ENCODE peak calls at places on chromosomes 1 and 21, in ten cellular contexts. One of them, this sample, is unnamed.

GRCh38 chr21:34679056-34679455 is 10.3 kb downstream of the CLIC6 start:
- DNase-seq in uterus: no peak
- DNase-seq in hepatocyte: no peak
- DNase-seq in NCI-H526 treated with DMSO at 0.1 percent for 48 hours: no peak
- DNase-seq in HS-5: no peak
- DNase-seq in activated naive CD4-positive, alpha-beta T cell treated with anti-CD3 and anti-CD28 coated beads, Interleukin-2, amount 10 ng/mL, durations not matched to agents 7 days and 5 days: no peak
- DNase-seq in head of caudate nucleus: no peak
- DNase-seq in cerebellar cortex: no peak
- DNase-seq in activated CD4-positive, alpha-beta T cell treated with anti-CD3 and anti-CD28 coated beads, Interleukin-2, amount 50 U/mL, for 4 hours: no peak
- DNase-seq in left ventricle myocardium superior: no peak
- DNase-seq in this sample: no peak

GRCh38 chr21:42535602-42536171 is 22.0 kb downstream of the SLC37A1 start:
- DNase-seq in hepatocyte: no peak
- DNase-seq in activated naive CD4-positive, alpha-beta T cell treated with anti-CD3 and anti-CD28 coated beads, Interleukin-2, amount 10 ng/mL, durations not matched to agents 7 days and 5 days: no peak
- DNase-seq in NCI-H526 treated with DMSO at 0.1 percent for 48 hours: peak; percentile 31
- DNase-seq in activated CD4-positive, alpha-beta T cell treated with anti-CD3 and anti-CD28 coated beads, Interleukin-2, amount 50 U/mL, for 4 hours: no peak
- DNase-seq in HS-5: no peak
- DNase-seq in uterus: no peak
- DNase-seq in head of caudate nucleus: no peak
- DNase-seq in cerebellar cortex: no peak
- DNase-seq in left ventricle myocardium superior: no peak
- DNase-seq in this sample: no peak

GRCh38 chr1:218402771-218403110 is 57.6 kb downstream of the TGFB2 start:
- DNase-seq in left ventricle myocardium superior: no peak
- DNase-seq in cerebellar cortex: no peak
- DNase-seq in activated naive CD4-positive, alpha-beta T cell treated with anti-CD3 and anti-CD28 coated beads, Interleukin-2, amount 10 ng/mL, durations not matched to agents 7 days and 5 days: no peak
- DNase-seq in NCI-H526 treated with DMSO at 0.1 percent for 48 hours: no peak
- DNase-seq in head of caudate nucleus: no peak
- DNase-seq in activated CD4-positive, alpha-beta T cell treated with anti-CD3 and anti-CD28 coated beads, Interleukin-2, amount 50 U/mL, for 4 hours: no peak
- DNase-seq in uterus: no peak
- DNase-seq in HS-5: no peak
- DNase-seq in hepatocyte: no peak
- DNase-seq in this sample: no peak

GRCh38 chr1:19400189-19400588 is 85.2 kb downstream of the CAPZB start:
- DNase-seq in uterus: no peak
- DNase-seq in activated CD4-positive, alpha-beta T cell treated with anti-CD3 and anti-CD28 coated beads, Interleukin-2, amount 50 U/mL, for 4 hours: no peak
- DNase-seq in hepatocyte: no peak
- DNase-seq in cerebellar cortex: no peak
- DNase-seq in HS-5: no peak
- DNase-seq in head of caudate nucleus: no peak
- DNase-seq in NCI-H526 treated with DMSO at 0.1 percent for 48 hours: no peak
- DNase-seq in activated naive CD4-positive, alpha-beta T cell treated with anti-CD3 and anti-CD28 coated beads, Interleukin-2, amount 10 ng/mL, durations not matched to agents 7 days and 5 days: no peak
- DNase-seq in left ventricle myocardium superior: no peak
- DNase-seq in this sample: peak; percentile 76

GRCh38 chr1:241639653-241640148 is 468 bp downstream of the CHML start:
- DNase-seq in activated naive CD4-positive, alpha-beta T cell treated with anti-CD3 and anti-CD28 coated beads, Interleukin-2, amount 10 ng/mL, durations not matched to agents 7 days and 5 days: peak; percentile 66
- DNase-seq in HS-5: no peak
- DNase-seq in NCI-H526 treated with DMSO at 0.1 percent for 48 hours: no peak
- DNase-seq in cerebellar cortex: peak; percentile 24
- DNase-seq in hepatocyte: peak; percentile 30
- DNase-seq in left ventricle myocardium superior: no peak
- DNase-seq in uterus: no peak
- DNase-seq in activated CD4-positive, alpha-beta T cell treated with anti-CD3 and anti-CD28 coated beads, Interleukin-2, amount 50 U/mL, for 4 hours: peak; percentile 4
- DNase-seq in head of caudate nucleus: no peak
- DNase-seq in this sample: peak; percentile 71

GRCh38 chr1:205709059-205709398 is 28.7 kb upstream of the SLC45A3 start:
- DNase-seq in hepatocyte: no peak
- DNase-seq in uterus: no peak
- DNase-seq in HS-5: no peak
- DNase-seq in activated CD4-positive, alpha-beta T cell treated with anti-CD3 and anti-CD28 coated beads, Interleukin-2, amount 50 U/mL, for 4 hours: no peak
- DNase-seq in head of caudate nucleus: no peak
- DNase-seq in left ventricle myocardium superior: no peak
- DNase-seq in NCI-H526 treated with DMSO at 0.1 percent for 48 hours: no peak
- DNase-seq in activated naive CD4-positive, alpha-beta T cell treated with anti-CD3 and anti-CD28 coated beads, Interleukin-2, amount 10 ng/mL, durations not matched to agents 7 days and 5 days: no peak
- DNase-seq in cerebellar cortex: no peak
- DNase-seq in this sample: no peak

GRCh38 chr1:2803086-2803930 is 1.8 kb upstream of the TTC34 start:
- DNase-seq in uterus: no peak
- DNase-seq in HS-5: no peak
- DNase-seq in activated naive CD4-positive, alpha-beta T cell treated with anti-CD3 and anti-CD28 coated beads, Interleukin-2, amount 10 ng/mL, durations not matched to agents 7 days and 5 days: no peak
- DNase-seq in activated CD4-positive, alpha-beta T cell treated with anti-CD3 and anti-CD28 coated beads, Interleukin-2, amount 50 U/mL, for 4 hours: no peak
- DNase-seq in left ventricle myocardium superior: peak; percentile 16
- DNase-seq in cerebellar cortex: no peak
- DNase-seq in NCI-H526 treated with DMSO at 0.1 percent for 48 hours: no peak
- DNase-seq in hepatocyte: no peak
- DNase-seq in head of caudate nucleus: no peak
- DNase-seq in this sample: no peak

GRCh38 chr1:232509570-232509969 is 120.4 kb downstream of the SIPA1L2 start:
- DNase-seq in left ventricle myocardium superior: peak; percentile 55
- DNase-seq in uterus: no peak
- DNase-seq in activated naive CD4-positive, alpha-beta T cell treated with anti-CD3 and anti-CD28 coated beads, Interleukin-2, amount 10 ng/mL, durations not matched to agents 7 days and 5 days: no peak
- DNase-seq in HS-5: no peak
- DNase-seq in hepatocyte: no peak
- DNase-seq in NCI-H526 treated with DMSO at 0.1 percent for 48 hours: no peak
- DNase-seq in cerebellar cortex: no peak
- DNase-seq in activated CD4-positive, alpha-beta T cell treated with anti-CD3 and anti-CD28 coated beads, Interleukin-2, amount 50 U/mL, for 4 hours: no peak
- DNase-seq in head of caudate nucleus: no peak
- DNase-seq in this sample: peak; percentile 83

GRCh38 chr1:33460947-33461629 is 11.4 kb upstream of the ZSCAN20 start:
- DNase-seq in NCI-H526 treated with DMSO at 0.1 percent for 48 hours: no peak
- DNase-seq in activated naive CD4-positive, alpha-beta T cell treated with anti-CD3 and anti-CD28 coated beads, Interleukin-2, amount 10 ng/mL, durations not matched to agents 7 days and 5 days: no peak
- DNase-seq in hepatocyte: no peak
- DNase-seq in uterus: no peak
- DNase-seq in cerebellar cortex: no peak
- DNase-seq in HS-5: no peak
- DNase-seq in left ventricle myocardium superior: peak; percentile 73
- DNase-seq in activated CD4-positive, alpha-beta T cell treated with anti-CD3 and anti-CD28 coated beads, Interleukin-2, amount 50 U/mL, for 4 hours: no peak
- DNase-seq in head of caudate nucleus: no peak
- DNase-seq in this sample: no peak

GRCh38 chr1:240663160-240663879 is 51.4 kb upstream of the GREM2 start:
- DNase-seq in cerebellar cortex: no peak
- DNase-seq in left ventricle myocardium superior: no peak
- DNase-seq in HS-5: peak; percentile 72
- DNase-seq in uterus: no peak
- DNase-seq in activated naive CD4-positive, alpha-beta T cell treated with anti-CD3 and anti-CD28 coated beads, Interleukin-2, amount 10 ng/mL, durations not matched to agents 7 days and 5 days: no peak
- DNase-seq in head of caudate nucleus: no peak
- DNase-seq in activated CD4-positive, alpha-beta T cell treated with anti-CD3 and anti-CD28 coated beads, Interleukin-2, amount 50 U/mL, for 4 hours: no peak
- DNase-seq in hepatocyte: no peak
- DNase-seq in NCI-H526 treated with DMSO at 0.1 percent for 48 hours: no peak
- DNase-seq in this sample: no peak

GRCh38 chr1:213776974-213777373 is 210.8 kb upstream of the PROX1 start:
- DNase-seq in left ventricle myocardium superior: no peak
- DNase-seq in NCI-H526 treated with DMSO at 0.1 percent for 48 hours: no peak
- DNase-seq in head of caudate nucleus: no peak
- DNase-seq in HS-5: no peak
- DNase-seq in activated naive CD4-positive, alpha-beta T cell treated with anti-CD3 and anti-CD28 coated beads, Interleukin-2, amount 10 ng/mL, durations not matched to agents 7 days and 5 days: no peak
- DNase-seq in uterus: no peak
- DNase-seq in hepatocyte: no peak
- DNase-seq in activated CD4-positive, alpha-beta T cell treated with anti-CD3 and anti-CD28 coated beads, Interleukin-2, amount 50 U/mL, for 4 hours: no peak
- DNase-seq in cerebellar cortex: no peak
- DNase-seq in this sample: no peak

GRCh38 chr21:15978158-15978805 is 248.5 kb downstream of the USP25 start:
- DNase-seq in uterus: no peak
- DNase-seq in head of caudate nucleus: no peak
- DNase-seq in left ventricle myocardium superior: no peak
- DNase-seq in hepatocyte: no peak
- DNase-seq in NCI-H526 treated with DMSO at 0.1 percent for 48 hours: no peak
- DNase-seq in activated CD4-positive, alpha-beta T cell treated with anti-CD3 and anti-CD28 coated beads, Interleukin-2, amount 50 U/mL, for 4 hours: no peak
- DNase-seq in cerebellar cortex: no peak
- DNase-seq in HS-5: no peak
- DNase-seq in activated naive CD4-positive, alpha-beta T cell treated with anti-CD3 and anti-CD28 coated beads, Interleukin-2, amount 10 ng/mL, durations not matched to agents 7 days and 5 days: no peak
- DNase-seq in this sample: peak; percentile 83

GRCh38 chr1:195218428-195219212 is 1389.6 kb downstream of the KCNT2 start:
- DNase-seq in uterus: no peak
- DNase-seq in left ventricle myocardium superior: peak; percentile 18
- DNase-seq in activated CD4-positive, alpha-beta T cell treated with anti-CD3 and anti-CD28 coated beads, Interleukin-2, amount 50 U/mL, for 4 hours: no peak
- DNase-seq in activated naive CD4-positive, alpha-beta T cell treated with anti-CD3 and anti-CD28 coated beads, Interleukin-2, amount 10 ng/mL, durations not matched to agents 7 days and 5 days: no peak
- DNase-seq in hepatocyte: no peak
- DNase-seq in cerebellar cortex: no peak
- DNase-seq in NCI-H526 treated with DMSO at 0.1 percent for 48 hours: no peak
- DNase-seq in HS-5: no peak
- DNase-seq in head of caudate nucleus: no peak
- DNase-seq in this sample: no peak

GRCh38 chr1:163195728-163196448 is 6.8 kb downstream of the RGS5 start:
- DNase-seq in HS-5: no peak
- DNase-seq in cerebellar cortex: no peak
- DNase-seq in activated CD4-positive, alpha-beta T cell treated with anti-CD3 and anti-CD28 coated beads, Interleukin-2, amount 50 U/mL, for 4 hours: no peak
- DNase-seq in NCI-H526 treated with DMSO at 0.1 percent for 48 hours: no peak
- DNase-seq in left ventricle myocardium superior: no peak
- DNase-seq in hepatocyte: peak; percentile 35
- DNase-seq in head of caudate nucleus: no peak
- DNase-seq in uterus: no peak
- DNase-seq in activated naive CD4-positive, alpha-beta T cell treated with anti-CD3 and anti-CD28 coated beads, Interleukin-2, amount 10 ng/mL, durations not matched to agents 7 days and 5 days: no peak
- DNase-seq in this sample: peak; percentile 55

GRCh38 chr1:84436907-84437667 is 38.8 kb downstream of the DNASE2B start:
- DNase-seq in hepatocyte: no peak
- DNase-seq in head of caudate nucleus: no peak
- DNase-seq in activated CD4-positive, alpha-beta T cell treated with anti-CD3 and anti-CD28 coated beads, Interleukin-2, amount 50 U/mL, for 4 hours: no peak
- DNase-seq in NCI-H526 treated with DMSO at 0.1 percent for 48 hours: no peak
- DNase-seq in HS-5: no peak
- DNase-seq in left ventricle myocardium superior: no peak
- DNase-seq in uterus: no peak
- DNase-seq in cerebellar cortex: no peak
- DNase-seq in activated naive CD4-positive, alpha-beta T cell treated with anti-CD3 and anti-CD28 coated beads, Interleukin-2, amount 10 ng/mL, durations not matched to agents 7 days and 5 days: no peak
- DNase-seq in this sample: no peak